ENCODE peak calls at places on chromosomes 16 and 17, in four cellular contexts. M is K562, D is HL-60, H is GM12878. Q is an unnamed sample.

GRCh38 chr16:85029413-85029794 is 1.8 kb downstream of the KIAA0513 start:
- DNase-seq in M (peak), H (peak), D (no peak), Q (peak)

GRCh38 chr16:87042551-87043272 is 274.5 kb downstream of the C16orf95 start:
- DNase-seq in H (no peak), D (no peak), M (no peak), Q (no peak)

GRCh38 chr16:75908718-75909117 is 182.4 kb upstream of the CPHXL start:
- DNase-seq in M (no peak), H (no peak), D (no peak), Q (no peak)

GRCh38 chr17:7440113-7440822 is 956 bp downstream of the FGF11 start:
- DNase-seq in H (no peak), D (no peak), M (peak), Q (no peak)

GRCh38 chr16:80015566-80015965 is 415.0 kb upstream of the MAF start:
- DNase-seq in M (no peak), H (no peak), D (no peak), Q (no peak)

GRCh38 chr16:30124985-30125379 is 2.0 kb upstream of the MAPK3 start:
- DNase-seq in M (no peak), H (no peak), D (no peak), Q (no peak)

GRCh38 chr17:41230094-41230493 is 2.2 kb upstream of the KRTAP9-3 start:
- DNase-seq in M (no peak), H (no peak), D (no peak), Q (no peak)

GRCh38 chr17:68446626-68447041 is 10.7 kb downstream of the WIPI1 start:
- DNase-seq in H (no peak), D (no peak), M (no peak), Q (no peak)

GRCh38 chr17:17910060-17910459 is 62.1 kb downstream of the TOM1L2 start:
- DNase-seq in H (no peak), M (no peak), D (no peak), Q (no peak)

GRCh38 chr16:8919934-8920465 is 37.8 kb downstream of the LITAFD start:
- DNase-seq in M (no peak), H (no peak), D (no peak), Q (no peak)

GRCh38 chr16:85153046-85153445 is 40.8 kb upstream of the CIBAR2 start:
- DNase-seq in M (no peak), H (no peak), D (no peak), Q (no peak)

GRCh38 chr17:47945529-47946508 is 4.4 kb downstream of the PNPO start:
- DNase-seq in D (no peak), M (no peak), H (no peak), Q (no peak)

GRCh38 chr17:52823155-52823554 is 664.6 kb upstream of the CA10 start:
- DNase-seq in D (no peak), H (no peak), M (no peak), Q (no peak)

GRCh38 chr17:8226536-8227237 is 16.3 kb upstream of the AURKB start:
- DNase-seq in H (peak), M (peak), D (peak), Q (no peak)

GRCh38 chr17:75927286-75927922 is 13.4 kb downstream of the FBF1 start:
- DNase-seq in H (no peak), M (peak), D (peak), Q (peak)
- TF ChIP-seq SPI1 in H (no peak), M (peak), D (no peak), Q (no peak)

DNA sequence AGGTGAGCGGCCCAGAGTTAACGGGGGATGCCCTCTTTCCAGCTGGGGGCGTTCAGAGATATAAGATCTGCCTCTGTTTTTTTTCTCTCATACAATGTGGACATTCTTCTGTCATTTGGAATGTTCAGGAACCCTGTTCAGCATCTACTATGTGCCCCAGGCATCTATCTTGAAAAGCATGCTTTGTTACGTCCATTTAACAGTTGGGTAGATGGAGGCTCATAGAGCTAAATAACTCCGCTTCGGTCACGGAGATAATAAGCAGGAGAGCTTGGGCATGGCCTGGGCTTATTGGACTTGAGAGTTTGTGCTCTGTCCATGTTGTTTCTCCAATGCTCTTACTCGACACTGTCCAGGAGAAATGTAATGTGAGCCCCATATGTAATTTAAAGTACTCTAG is 6.1 kb downstream of the DHODH start:
- DNase-seq in M (no peak), H (no peak), D (no peak), Q (no peak)
- TF ChIP-seq SPI1 in M (no peak), H (no peak), D (no peak), Q (no peak)

GRCh38 chr17:83203073-83203471 is 123.7 kb downstream of the METRNL start:
- DNase-seq in M (no peak), H (no peak), D (peak), Q (no peak)

GRCh38 chr17:83200746-83201145 is 121.3 kb downstream of the METRNL start:
- DNase-seq in M (no peak), D (no peak), H (no peak), Q (no peak)

GRCh38 chr17:83200231-83200699 is 120.9 kb downstream of the METRNL start:
- DNase-seq in M (no peak), D (peak), H (no peak), Q (no peak)

GRCh38 chr17:83202002-83203000 is 122.9 kb downstream of the METRNL start:
- DNase-seq in D (no peak), M (no peak), H (no peak), Q (no peak)

GRCh38 chr17:83201206-83202001 is 122.0 kb downstream of the METRNL start:
- DNase-seq in M (no peak), H (no peak), D (no peak), Q (no peak)
- TF ChIP-seq SPI1 in M (no peak), H (no peak), D (no peak), Q (no peak)

DNA sequence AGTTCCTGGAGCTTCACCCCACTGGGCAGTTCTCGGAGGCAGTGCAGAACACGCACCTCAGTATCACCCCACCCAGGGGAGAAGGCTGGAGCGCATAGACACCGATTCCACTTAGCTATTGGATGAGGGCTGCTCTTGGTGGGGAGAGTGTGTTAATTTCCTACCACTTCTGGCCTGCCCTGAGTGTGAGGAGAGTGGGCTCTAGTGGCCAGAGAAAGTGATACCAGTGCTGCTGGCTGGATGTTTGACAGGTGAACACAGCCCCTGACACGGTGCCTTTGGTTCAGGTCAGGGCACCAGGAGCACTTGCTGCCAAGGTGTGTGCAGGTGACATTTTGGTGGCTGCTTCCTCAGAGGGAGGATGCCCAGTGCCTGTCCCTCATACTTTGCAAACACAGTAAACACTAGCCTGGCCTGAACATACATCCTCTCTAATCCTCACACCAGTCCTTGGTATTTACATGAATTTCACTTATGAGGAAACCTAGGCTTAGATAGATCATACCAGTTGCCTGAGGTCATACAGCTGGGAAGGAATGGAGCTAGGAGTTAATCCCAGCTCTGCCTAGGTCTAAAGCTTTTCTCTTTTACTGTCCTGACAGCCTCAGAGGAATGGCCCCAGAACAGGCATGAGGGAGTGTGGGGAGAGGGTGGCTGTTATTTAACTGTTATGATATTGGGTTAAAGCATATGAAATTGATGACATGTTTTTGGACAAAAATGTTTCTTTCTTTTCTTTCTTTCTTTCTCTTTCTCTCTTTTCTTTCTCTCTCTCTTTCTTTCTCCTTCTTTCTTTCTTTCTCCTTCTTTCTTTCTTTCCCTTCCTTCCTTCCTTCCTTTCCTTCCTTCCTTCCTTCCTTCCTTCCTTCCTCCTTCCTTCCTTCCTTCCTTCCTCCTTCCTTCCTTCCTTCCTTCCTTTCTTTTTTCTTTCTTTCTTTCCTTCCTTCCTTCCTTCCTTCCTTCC is 21.0 kb upstream of the ITGAX start:
- DNase-seq in H (no peak), M (peak), D (peak), Q (no peak)
- TF ChIP-seq SPI1 in H (no peak), M (no peak), D (no peak), Q (no peak)

Q was measured in GM12891.